ENCODE peak calls at places on chromosomes 13 and 19, in seven cellular contexts. One of them, this sample, is unnamed.

GRCh38 chr19:49097453-49098288 is 12.4 kb downstream of the SNRNP70 start:
- DNase-seq in A549: peak; percentile 89
- DNase-seq in transverse colon: peak; percentile 77
- DNase-seq in tibial nerve: peak; percentile 33
- DNase-seq in ovary: peak; percentile 50
- DNase-seq in suprapubic skin: peak; percentile 78
- DNase-seq in stomach: peak; percentile 82
- DNase-seq in this sample: peak; percentile 79

GRCh38 chr13:45482571-45483173 is 17.9 kb downstream of the COG3 start:
- DNase-seq in tibial nerve: no peak
- DNase-seq in suprapubic skin: no peak
- DNase-seq in transverse colon: no peak
- DNase-seq in A549: no peak
- DNase-seq in stomach: no peak
- DNase-seq in ovary: no peak
- DNase-seq in this sample: no peak

GRCh38 chr19:958967-959685 is 25.0 kb upstream of the WDR18 start:
- DNase-seq in stomach: no peak
- DNase-seq in suprapubic skin: no peak
- DNase-seq in A549: peak; percentile 79
- DNase-seq in ovary: no peak
- DNase-seq in transverse colon: no peak
- DNase-seq in tibial nerve: no peak
- DNase-seq in this sample: no peak

GRCh38 chr13:48494874-48495273 is 38.0 kb downstream of the RCBTB2 start:
- DNase-seq in suprapubic skin: no peak
- DNase-seq in ovary: no peak
- DNase-seq in tibial nerve: no peak
- DNase-seq in stomach: no peak
- DNase-seq in A549: no peak
- DNase-seq in transverse colon: no peak
- DNase-seq in this sample: no peak

GRCh38 chr13:91621161-91621560 is 222.7 kb downstream of the GPC5 start:
- DNase-seq in transverse colon: no peak
- DNase-seq in stomach: no peak
- DNase-seq in ovary: no peak
- DNase-seq in suprapubic skin: no peak
- DNase-seq in A549: no peak
- DNase-seq in tibial nerve: no peak
- DNase-seq in this sample: no peak

GRCh38 chr19:50794074-50794777 is 4.0 kb downstream of the ACP4 start:
- DNase-seq in A549: peak; percentile 76
- DNase-seq in suprapubic skin: no peak
- DNase-seq in ovary: no peak
- DNase-seq in transverse colon: peak; percentile 38
- DNase-seq in stomach: no peak
- DNase-seq in tibial nerve: no peak
- DNase-seq in this sample: no peak

GRCh38 chr19:3142292-3142670 is 6.4 kb downstream of the GNA15 start:
- DNase-seq in A549: peak; percentile 81
- DNase-seq in suprapubic skin: peak; percentile 76
- DNase-seq in transverse colon: no peak
- DNase-seq in tibial nerve: no peak
- DNase-seq in stomach: no peak
- DNase-seq in ovary: no peak
- DNase-seq in this sample: no peak

GRCh38 chr13:41059466-41059865 is 1.8 kb upstream of the WBP4 start:
- DNase-seq in suprapubic skin: no peak
- DNase-seq in ovary: no peak
- DNase-seq in A549: no peak
- DNase-seq in tibial nerve: no peak
- DNase-seq in stomach: no peak
- DNase-seq in transverse colon: no peak
- DNase-seq in this sample: no peak

GRCh38 chr19:49587227-49587626 is 3.8 kb upstream of the PRR12 start:
- DNase-seq in transverse colon: no peak
- DNase-seq in ovary: no peak
- DNase-seq in A549: no peak
- DNase-seq in suprapubic skin: no peak
- DNase-seq in stomach: no peak
- DNase-seq in tibial nerve: no peak
- DNase-seq in this sample: no peak

GRCh38 chr19:12872941-12873890 is 8.0 kb downstream of the DNASE2 start:
- DNase-seq in suprapubic skin: peak; percentile 82
- DNase-seq in transverse colon: peak; percentile 66
- DNase-seq in tibial nerve: no peak
- DNase-seq in A549: no peak
- DNase-seq in ovary: peak; percentile 65
- DNase-seq in stomach: peak; percentile 88
- DNase-seq in this sample: no peak

GRCh38 chr19:800360-801029 is 3.2 kb downstream of the PTBP1 start:
- DNase-seq in stomach: peak; percentile 69
- DNase-seq in transverse colon: peak; percentile 61
- DNase-seq in tibial nerve: no peak
- DNase-seq in suprapubic skin: no peak
- DNase-seq in A549: no peak
- DNase-seq in ovary: no peak
- DNase-seq in this sample: no peak

DNA sequence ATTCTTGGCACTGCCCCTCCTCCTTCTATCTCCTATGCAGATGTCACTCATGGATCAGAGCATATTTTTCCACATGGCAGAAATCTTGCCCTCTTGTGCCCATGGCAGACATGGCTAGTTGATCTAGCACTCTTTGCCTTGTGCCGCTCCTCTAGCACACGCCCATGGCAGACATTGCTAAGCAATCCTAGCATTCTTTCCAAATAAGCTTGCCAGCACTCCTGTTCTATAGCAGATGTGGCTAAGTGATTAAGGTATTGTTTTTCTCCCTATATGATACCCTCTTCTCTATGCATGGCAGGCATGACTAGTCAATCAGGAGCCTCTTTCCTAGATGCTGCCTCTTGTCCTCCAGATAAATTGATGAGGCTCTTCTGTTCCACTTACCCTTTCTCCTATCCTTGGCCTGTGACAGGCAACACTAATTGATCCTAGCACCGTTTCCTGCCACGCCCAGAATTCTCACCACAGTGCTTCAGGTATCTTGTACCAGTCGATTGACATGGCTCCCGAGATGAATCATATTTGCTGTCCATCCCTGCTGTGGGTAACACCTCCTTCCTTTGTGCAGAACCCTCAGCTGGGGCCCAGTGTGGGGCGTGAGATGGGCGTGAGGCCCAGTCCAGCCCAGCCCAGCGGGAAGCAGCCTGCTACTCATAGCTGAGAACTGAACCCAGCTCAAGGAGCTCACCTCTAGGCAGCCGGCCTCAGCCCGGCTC is 26.9 kb downstream of the TMED1 start:
- DNase-seq in suprapubic skin: no peak
- DNase-seq in A549: no peak
- DNase-seq in transverse colon: no peak
- DNase-seq in ovary: no peak
- DNase-seq in tibial nerve: no peak
- DNase-seq in stomach: peak; percentile 36
- DNase-seq in this sample: no peak
- TF ChIP-seq EP300 in suprapubic skin: no peak
- TF ChIP-seq EP300 in A549: no peak
- TF ChIP-seq EP300 in transverse colon: no peak
- TF ChIP-seq EP300 in ovary: no peak
- TF ChIP-seq EP300 in tibial nerve: no peak
- TF ChIP-seq EP300 in stomach: no peak
- TF ChIP-seq EP300 in this sample: no peak

GRCh38 chr13:43663474-43664090 is 123.2 kb downstream of the ENOX1 start:
- DNase-seq in stomach: no peak
- DNase-seq in tibial nerve: no peak
- DNase-seq in transverse colon: no peak
- DNase-seq in ovary: no peak
- DNase-seq in A549: no peak
- DNase-seq in suprapubic skin: no peak
- DNase-seq in this sample: no peak
- H3K4me1 ChIP-seq in stomach: peaks cover 15% of the 10 kb centered on the region
- H3K4me1 ChIP-seq in tibial nerve: peaks cover 4% of the 10 kb centered on the region
- H3K4me1 ChIP-seq in transverse colon: peaks cover 20% of the 10 kb centered on the region
- H3K4me1 ChIP-seq in ovary: peaks cover 9% of the 10 kb centered on the region
- H3K4me1 ChIP-seq in A549: no peaks in the 10 kb centered on the region
- H3K4me1 ChIP-seq in suprapubic skin: peaks cover 7% of the 10 kb centered on the region
- H3K4me1 ChIP-seq in this sample: peaks cover 36% of the 10 kb centered on the region

DNA sequence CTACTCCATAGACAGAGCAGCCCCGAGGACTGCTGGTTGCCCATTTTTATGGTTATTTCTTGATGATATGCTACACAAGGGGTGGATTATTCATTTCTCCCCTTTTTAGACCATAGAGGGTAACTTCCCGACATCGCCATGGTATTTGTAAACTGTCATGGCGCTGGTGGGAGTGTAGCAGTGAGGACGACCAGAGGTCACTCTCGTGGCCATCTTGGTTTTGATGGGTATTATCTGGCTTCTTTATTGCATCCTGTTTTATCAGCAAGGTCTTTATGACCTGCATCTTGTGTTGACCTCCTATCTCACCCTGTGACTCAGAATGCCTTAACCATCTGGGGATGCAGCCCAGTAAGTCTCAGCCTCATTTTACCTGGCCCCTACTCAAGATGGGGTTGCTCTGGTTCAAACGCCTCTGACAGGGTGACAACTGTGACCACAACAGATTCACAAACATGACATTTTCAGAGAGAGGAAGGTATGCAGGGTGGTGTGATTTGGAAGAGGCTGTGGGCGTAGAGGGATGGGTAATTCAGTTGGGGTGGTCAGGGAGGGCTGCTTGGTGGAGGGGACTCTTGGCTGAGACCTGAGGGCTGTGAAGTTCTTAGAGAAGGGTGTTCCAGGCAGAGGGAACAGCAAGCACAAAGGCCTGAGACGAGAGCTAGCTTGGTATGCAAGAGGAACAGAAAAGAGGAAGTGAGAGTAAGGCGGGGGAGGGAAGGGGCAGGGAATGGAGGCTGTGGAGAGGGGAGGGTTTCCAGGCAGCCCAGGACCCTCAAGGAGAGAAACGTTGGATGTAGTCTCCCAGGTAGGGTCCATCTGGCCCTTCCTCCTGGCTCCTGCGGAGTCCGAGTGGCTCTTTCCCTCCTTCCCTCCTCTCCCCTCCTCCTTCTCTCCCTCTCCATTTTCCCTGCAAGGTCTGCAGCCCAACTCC is 23.5 kb downstream of the FAM187B start:
- DNase-seq in transverse colon: peak; percentile 58
- DNase-seq in ovary: no peak
- DNase-seq in tibial nerve: no peak
- DNase-seq in suprapubic skin: no peak
- DNase-seq in A549: no peak
- DNase-seq in stomach: no peak
- DNase-seq in this sample: no peak
- TF ChIP-seq EP300 in transverse colon: no peak
- TF ChIP-seq EP300 in ovary: no peak
- TF ChIP-seq EP300 in tibial nerve: no peak
- TF ChIP-seq EP300 in suprapubic skin: no peak
- TF ChIP-seq EP300 in A549: no peak
- TF ChIP-seq EP300 in stomach: no peak
- TF ChIP-seq EP300 in this sample: no peak

GRCh38 chr19:46868444-46868843 is 7.6 kb downstream of the ARHGAP35 start:
- DNase-seq in tibial nerve: no peak
- DNase-seq in stomach: no peak
- DNase-seq in A549: no peak
- DNase-seq in suprapubic skin: no peak
- DNase-seq in ovary: no peak
- DNase-seq in transverse colon: no peak
- DNase-seq in this sample: no peak

GRCh38 chr19:46862974-46863632 is 2.3 kb downstream of the ARHGAP35 start:
- DNase-seq in ovary: no peak
- DNase-seq in tibial nerve: no peak
- DNase-seq in A549: no peak
- DNase-seq in transverse colon: no peak
- DNase-seq in stomach: no peak
- DNase-seq in suprapubic skin: peak; percentile 40
- DNase-seq in this sample: peak; percentile 40

GRCh38 chr19:46863818-46864629 is 3.2 kb downstream of the ARHGAP35 start:
- DNase-seq in ovary: no peak
- DNase-seq in stomach: peak; percentile 39
- DNase-seq in suprapubic skin: peak; percentile 52
- DNase-seq in A549: no peak
- DNase-seq in transverse colon: no peak
- DNase-seq in tibial nerve: no peak
- DNase-seq in this sample: peak; percentile 60

GRCh38 chr19:46862504-46862835 is 1.7 kb downstream of the ARHGAP35 start:
- DNase-seq in ovary: no peak
- DNase-seq in stomach: no peak
- DNase-seq in transverse colon: no peak
- DNase-seq in A549: no peak
- DNase-seq in tibial nerve: no peak
- DNase-seq in suprapubic skin: peak; percentile 15
- DNase-seq in this sample: peak; percentile 48

DNA sequence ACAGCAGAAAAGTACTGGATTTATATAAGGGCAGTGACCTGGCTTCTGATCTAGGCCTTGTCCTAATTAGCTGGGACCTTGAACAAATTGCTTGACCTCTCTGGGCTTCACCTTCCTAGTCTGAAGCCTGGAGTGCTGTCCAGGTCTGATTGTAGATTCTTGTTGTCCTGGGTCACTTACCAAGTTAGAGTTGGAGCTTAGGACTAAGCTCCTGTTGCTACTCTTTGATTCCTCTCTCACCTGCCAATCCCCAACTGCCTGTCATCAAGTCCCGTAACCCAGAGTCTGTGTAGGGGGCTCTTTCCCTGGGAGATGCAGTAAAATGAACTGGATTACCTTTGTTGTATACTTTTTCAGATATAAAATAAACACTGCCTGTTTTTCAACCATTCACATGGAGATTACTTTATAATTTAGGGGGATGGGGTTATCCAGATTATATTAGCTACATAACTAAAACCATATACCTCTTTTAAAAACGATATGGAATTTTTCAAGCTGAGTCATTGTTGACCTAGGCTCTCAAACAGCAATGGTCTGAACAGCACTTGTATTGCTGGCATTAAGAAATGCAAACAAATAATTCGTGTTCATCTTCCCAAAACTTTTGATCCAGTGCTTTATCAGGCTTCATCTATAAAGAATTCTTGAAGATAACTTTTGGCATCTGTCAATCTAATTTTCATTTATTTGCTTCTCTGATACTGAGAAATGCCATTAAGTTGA is 5.8 kb downstream of the ARHGAP35 start:
- DNase-seq in tibial nerve: no peak
- DNase-seq in stomach: no peak
- DNase-seq in A549: peak; percentile 62
- DNase-seq in suprapubic skin: no peak
- DNase-seq in transverse colon: no peak
- DNase-seq in ovary: no peak
- DNase-seq in this sample: no peak
- H3K4me1 ChIP-seq in tibial nerve: peaks cover 33% of the 10 kb centered on the region
- H3K4me1 ChIP-seq in stomach: peaks cover 55% of the 10 kb centered on the region
- H3K4me1 ChIP-seq in A549: peaks cover 76% of the 10 kb centered on the region
- H3K4me1 ChIP-seq in suprapubic skin: peaks cover 76% of the 10 kb centered on the region
- H3K4me1 ChIP-seq in transverse colon: peaks cover 54% of the 10 kb centered on the region
- H3K4me1 ChIP-seq in ovary: peaks cover 21% of the 10 kb centered on the region
- H3K4me1 ChIP-seq in this sample: no peaks in the 10 kb centered on the region

DNA sequence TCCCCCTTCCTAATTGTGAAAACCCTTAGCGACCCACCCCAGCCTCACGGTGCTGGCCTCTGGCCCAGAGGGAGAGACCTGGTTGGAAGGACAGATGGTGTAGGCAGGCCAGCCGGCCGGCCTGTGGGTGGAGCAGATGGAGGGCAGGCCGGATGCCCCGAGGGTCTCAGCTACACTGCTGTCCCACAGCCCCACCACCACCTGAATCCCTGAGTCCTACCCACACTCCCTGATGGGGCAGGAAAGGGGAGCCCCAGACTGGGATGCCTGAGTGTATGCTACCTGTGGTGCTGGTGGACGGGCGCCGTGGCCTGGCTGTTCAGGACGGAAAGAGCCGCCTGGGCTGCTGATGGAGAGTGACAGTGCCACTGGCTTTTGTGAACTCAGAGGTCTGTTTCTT is 35.5 kb downstream of the TFDP1 start:
- DNase-seq in transverse colon: no peak
- DNase-seq in suprapubic skin: no peak
- DNase-seq in A549: no peak
- DNase-seq in ovary: no peak
- DNase-seq in tibial nerve: no peak
- DNase-seq in stomach: no peak
- DNase-seq in this sample: peak; percentile 51
- TF ChIP-seq EP300 in transverse colon: no peak
- TF ChIP-seq EP300 in suprapubic skin: no peak
- TF ChIP-seq EP300 in A549: no peak
- TF ChIP-seq EP300 in ovary: no peak
- TF ChIP-seq EP300 in tibial nerve: no peak
- TF ChIP-seq EP300 in stomach: no peak
- TF ChIP-seq EP300 in this sample: no peak